ENCODE peak calls at places on chromosome 11, in seven cellular contexts. Q, M, T, R, D, A and P are unnamed samples.
A peak's percentile ranks its signal among the peaks of the same experiment; 100 is the strongest.

GRCh38 chr11:111814567-111814966 is 48.4 kb upstream of the PPP2R1B start:
- DNase-seq in Q (no peak), M (no peak), T (no peak), R (no peak), D (no peak), A (no peak), P (no peak)

GRCh38 chr11:122102426-122102825 is 13.6 kb downstream of the BLID start:
- DNase-seq in Q (no peak), M (no peak), T (no peak), R (no peak), D (no peak), A (no peak), P (no peak)

GRCh38 chr11:41459602-41460405 is at the start of gene LRRC4C:
- DNase-seq in Q (no peak), M (no peak), T (no peak), R (no peak), D (no peak), A (no peak), P (no peak)

GRCh38 chr11:2787816-2788750 is 88.3 kb upstream of the KCNQ1OT1 start:
- DNase-seq in Q (peak; percentile 3), M (peak; percentile 18), T (no peak), R (no peak), D (peak; percentile 54), A (no peak), P (no peak)

GRCh38 chr11:70799386-70799785 is 401.1 kb downstream of the CTTN start:
- DNase-seq in Q (no peak), M (no peak), T (no peak), R (no peak), D (peak; percentile 26), A (no peak), P (no peak)

GRCh38 chr11:1557904-1558831 is 13.9 kb downstream of the DUSP8 start:
- DNase-seq in Q (peak; percentile 68), M (peak; percentile 83), T (peak; percentile 64), R (no peak), D (peak; percentile 77), A (no peak), P (no peak)

GRCh38 chr11:73143126-73143838 is 1.2 kb upstream of the FCHSD2 start:
- DNase-seq in Q (peak; percentile 62), M (peak; percentile 43), T (no peak), R (no peak), D (no peak), A (no peak), P (no peak)

GRCh38 chr11:19931141-19931767 is 218.6 kb downstream of the NAV2 start:
- DNase-seq in Q (no peak), M (no peak), T (no peak), R (no peak), D (no peak), A (no peak), P (no peak)

GRCh38 chr11:72702096-72702495 is 27.9 kb upstream of the PDE2A start:
- DNase-seq in Q (no peak), M (no peak), T (no peak), R (no peak), D (no peak), A (no peak), P (no peak)

GRCh38 chr11:60982184-60982583 is 10.7 kb downstream of the CD6 start:
- DNase-seq in Q (no peak), M (no peak), T (no peak), R (no peak), D (no peak), A (no peak), P (no peak)

GRCh38 chr11:1260023-1260501 is 37.2 kb downstream of the MUC5B start:
- DNase-seq in Q (no peak), M (peak; percentile 85), T (no peak), R (peak; percentile 13), D (no peak), A (no peak), P (peak; percentile 55)

GRCh38 chr11:1674879-1675235 is 22.1 kb upstream of the KRTAP5-6 start:
- DNase-seq in Q (no peak), M (no peak), T (no peak), R (no peak), D (no peak), A (no peak), P (no peak)

GRCh38 chr11:95121687-95122086 is 32.0 kb downstream of the ENDOD1 start:
- DNase-seq in Q (no peak), M (no peak), T (no peak), R (no peak), D (no peak), A (no peak), P (no peak)

GRCh38 chr11:10331548-10332289 is 26.8 kb downstream of the ADM start:
- DNase-seq in Q (no peak), M (no peak), T (no peak), R (no peak), D (no peak), A (no peak), P (no peak)

GRCh38 chr11:74615311-74615710 is 22.9 kb downstream of the POLD3 start:
- DNase-seq in Q (no peak), M (no peak), T (no peak), R (no peak), D (no peak), A (no peak), P (no peak)

GRCh38 chr11:5989203-5989602 is 2.4 kb upstream of the OR52L1 start:
- DNase-seq in Q (no peak), M (no peak), T (no peak), R (no peak), D (no peak), A (no peak), P (no peak)

GRCh38 chr11:132941024-132941646 is 591.2 kb downstream of the OPCML start:
- DNase-seq in Q (peak; percentile 13), M (no peak), T (no peak), R (no peak), D (no peak), A (no peak), P (peak; percentile 36)

GRCh38 chr11:46898396-46899095 is 19.8 kb downstream of the LRP4 start:
- DNase-seq in Q (no peak), M (no peak), T (no peak), R (no peak), D (no peak), A (no peak), P (no peak)

GRCh38 chr11:6371825-6372224 is 18.4 kb upstream of the SMPD1 start:
- DNase-seq in Q (no peak), M (no peak), T (no peak), R (no peak), D (no peak), A (no peak), P (no peak)

GRCh38 chr11:88421530-88421929 is 84.0 kb upstream of the CTSC start:
- DNase-seq in Q (peak; percentile 42), M (peak; percentile 24), T (no peak), R (no peak), D (no peak), A (no peak), P (peak; percentile 81)

GRCh38 chr11:82776377-82776776 is 42.7 kb upstream of the FAM181B start:
- DNase-seq in Q (no peak), M (no peak), T (no peak), R (no peak), D (no peak), A (no peak), P (no peak)

GRCh38 chr11:57219021-57219627 is 17.9 kb downstream of the APLNR start:
- DNase-seq in Q (peak; percentile 26), M (no peak), T (no peak), R (no peak), D (no peak), A (no peak), P (no peak)

GRCh38 chr11:26443617-26444016 is 111.7 kb downstream of the ANO3 start:
- DNase-seq in Q (no peak), M (no peak), T (no peak), R (no peak), D (no peak), A (no peak), P (no peak)

GRCh38 chr11:65911682-65912568 is 6.9 kb downstream of the C11orf68 start:
- DNase-seq in Q (no peak), M (peak; percentile 58), T (peak; percentile 67), R (no peak), D (no peak), A (peak; percentile 64), P (no peak)

GRCh38 chr11:115887316-115887715 is 383.1 kb upstream of the CADM1 start:
- DNase-seq in Q (no peak), M (no peak), T (no peak), R (no peak), D (no peak), A (no peak), P (no peak)

GRCh38 chr11:66915046-66915832 is 42.9 kb downstream of the PC start:
- DNase-seq in Q (no peak), M (no peak), T (no peak), R (no peak), D (no peak), A (no peak), P (no peak)

GRCh38 chr11:69640995-69641581 is at the start of gene CCND1:
- DNase-seq in Q (peak; percentile 74), M (peak; percentile 82), T (peak; percentile 63), R (peak; percentile 43), D (peak; percentile 88), A (peak; percentile 89), P (no peak)
- H3K4me1 ChIP-seq in Q (peaks cover 87% of the 10 kb centered on the region), M (peaks cover 45% of the 10 kb centered on the region), T (peaks cover 34% of the 10 kb centered on the region), R (peaks cover 3% of the 10 kb centered on the region), D (peaks cover 52% of the 10 kb centered on the region), A (peaks cover 17% of the 10 kb centered on the region), P (no peaks in the 10 kb centered on the region)

GRCh38 chr11:69012092-69013008 is 696 bp downstream of the MRGPRF start:
- DNase-seq in Q (no peak), M (no peak), T (no peak), R (no peak), D (no peak), A (no peak), P (no peak)
- H3K4me1 ChIP-seq in Q (peaks cover 34% of the 10 kb centered on the region), M (peaks cover 10% of the 10 kb centered on the region), T (peaks cover 11% of the 10 kb centered on the region), R (no peaks in the 10 kb centered on the region), D (peaks cover 38% of the 10 kb centered on the region), A (peaks cover 34% of the 10 kb centered on the region), P (no peaks in the 10 kb centered on the region)

GRCh38 chr11:118921929-118922744 is 3.6 kb downstream of the BCL9L start:
- DNase-seq in Q (peak; percentile 95), M (peak; percentile 87), T (peak; percentile 89), R (no peak), D (peak; percentile 91), A (no peak), P (no peak)
- H3K4me1 ChIP-seq in Q (peaks cover 81% of the 10 kb centered on the region), M (peaks cover 56% of the 10 kb centered on the region), T (peaks cover 62% of the 10 kb centered on the region), R (peaks cover 58% of the 10 kb centered on the region), D (peaks cover 62% of the 10 kb centered on the region), A (peaks cover 31% of the 10 kb centered on the region), P (peaks cover 93% of the 10 kb centered on the region)

GRCh38 chr11:48106166-48106565 is 110.4 kb upstream of the OR4B1 start:
- DNase-seq in Q (no peak), M (no peak), T (no peak), R (no peak), D (no peak), A (no peak), P (no peak)

GRCh38 chr11:48103621-48104561 is 112.7 kb upstream of the OR4B1 start:
- DNase-seq in Q (no peak), M (peak; percentile 82), T (no peak), R (no peak), D (no peak), A (no peak), P (no peak)

GRCh38 chr11:48104562-48104924 is 112.1 kb upstream of the OR4B1 start:
- DNase-seq in Q (no peak), M (no peak), T (no peak), R (no peak), D (no peak), A (no peak), P (no peak)

GRCh38 chr11:48107188-48107704 is 109.4 kb upstream of the OR4B1 start:
- DNase-seq in Q (no peak), M (no peak), T (no peak), R (no peak), D (no peak), A (no peak), P (no peak)

GRCh38 chr11:48105096-48105990 is 111.3 kb upstream of the OR4B1 start:
- DNase-seq in Q (no peak), M (no peak), T (no peak), R (no peak), D (no peak), A (no peak), P (no peak)
- H3K4me1 ChIP-seq in Q (peaks cover 57% of the 10 kb centered on the region), M (peaks cover 4% of the 10 kb centered on the region), T (peaks cover 21% of the 10 kb centered on the region), R (peaks cover 18% of the 10 kb centered on the region), D (peaks cover 29% of the 10 kb centered on the region), A (peaks cover 15% of the 10 kb centered on the region), P (peaks cover 11% of the 10 kb centered on the region)